ENCODE peak calls at places on chromosomes 13 and 19, in five cellular contexts. Y is IMR-90, M is transverse colon, P is endothelial cell of umbilical vein, E is Peyer's patch. A is an unnamed sample.

GRCh38 chr19:48715681-48716171 is 3.8 kb downstream of the MAMSTR start:
- DNase-seq in Y (no peak), P (no peak), M (peak), E (no peak), A (no peak)

GRCh38 chr19:16268676-16269319 is 55.8 kb upstream of the KLF2 start:
- DNase-seq in M (no peak), P (no peak), E (no peak), Y (no peak), A (no peak)

GRCh38 chr19:16013851-16014840 is 62.1 kb upstream of the TPM4 start:
- DNase-seq in M (no peak), E (peak), P (no peak), Y (no peak), A (peak)

GRCh38 chr13:50365683-50366391 is 350.6 kb downstream of the KCNRG start:
- DNase-seq in E (peak), P (peak), Y (no peak), M (peak), A (no peak)

GRCh38 chr19:11984986-11985385 is 20.1 kb downstream of the ZNF763 start:
- DNase-seq in E (no peak), M (no peak), Y (no peak), P (no peak), A (no peak)

GRCh38 chr13:39684531-39685137 is 29.2 kb downstream of the COG6 start:
- DNase-seq in P (peak), M (no peak), Y (peak), E (no peak), A (no peak)

GRCh38 chr13:49690133-49690989 is 925 bp downstream of the EBPL start:
- DNase-seq in Y (peak), P (peak), M (peak), E (no peak), A (no peak)

GRCh38 chr13:100630564-100630963 is 42.0 kb upstream of the GGACT start:
- DNase-seq in M (no peak), E (no peak), P (peak), Y (no peak), A (no peak)

GRCh38 chr13:111304041-111304544 is 16.3 kb upstream of the TEX29 start:
- DNase-seq in P (no peak), E (peak), Y (no peak), M (peak), A (no peak)

GRCh38 chr19:11505032-11505503 is 571 bp downstream of the ZNF653 start:
- DNase-seq in Y (peak), P (peak), M (peak), E (peak), A (peak)

GRCh38 chr19:55152017-55152416 is 3.0 kb upstream of the TNNT1 start:
- DNase-seq in E (no peak), P (no peak), M (no peak), Y (no peak), A (no peak)

GRCh38 chr19:33868076-33868735 is 71.5 kb downstream of the KCTD15 start:
- DNase-seq in E (no peak), Y (no peak), M (no peak), P (peak), A (peak)

GRCh38 chr19:15419413-15420025 is 731 bp upstream of the AKAP8L start:
- DNase-seq in P (no peak), M (no peak), Y (no peak), E (no peak), A (no peak)

GRCh38 chr13:44211286-44211685 is 162.3 kb upstream of the SERP2 start:
- DNase-seq in M (no peak), Y (no peak), P (no peak), E (no peak), A (no peak)

GRCh38 chr13:95264225-95264624 is 37.0 kb downstream of the ABCC4 start:
- DNase-seq in M (no peak), Y (no peak), E (no peak), P (no peak), A (no peak)

GRCh38 chr19:5339470-5339949 is 1.1 kb downstream of the PTPRS start:
- DNase-seq in Y (no peak), E (no peak), P (no peak), M (no peak), A (no peak)

GRCh38 chr13:113742445-113743120 is 16.4 kb upstream of the TMEM255B start:
- DNase-seq in P (no peak), M (no peak), Y (no peak), E (no peak), A (no peak)

GRCh38 chr19:17348700-17349099 is 11.3 kb downstream of the GTPBP3 start:
- DNase-seq in E (no peak), M (no peak), P (peak), Y (peak), A (no peak)

GRCh38 chr13:47549219-47549752 is 451.8 kb downstream of the SUCLA2 start:
- DNase-seq in Y (no peak), M (no peak), P (no peak), E (no peak), A (no peak)

GRCh38 chr19:10122066-10122465 is 2.4 kb upstream of the EIF3G start:
- DNase-seq in Y (peak), E (no peak), M (no peak), P (peak), A (no peak)

GRCh38 chr19:13734751-13735150 is 29.6 kb upstream of the MRI1 start:
- DNase-seq in E (no peak), Y (no peak), M (no peak), P (no peak), A (no peak)

GRCh38 chr19:19269952-19270694 is 3.0 kb downstream of the TM6SF2 start:
- DNase-seq in E (no peak), M (no peak), P (no peak), Y (no peak), A (no peak)
- TF ChIP-seq POLR2A in E (no peak), M (no peak), P (no peak), Y (no peak), A (no peak)

DNA sequence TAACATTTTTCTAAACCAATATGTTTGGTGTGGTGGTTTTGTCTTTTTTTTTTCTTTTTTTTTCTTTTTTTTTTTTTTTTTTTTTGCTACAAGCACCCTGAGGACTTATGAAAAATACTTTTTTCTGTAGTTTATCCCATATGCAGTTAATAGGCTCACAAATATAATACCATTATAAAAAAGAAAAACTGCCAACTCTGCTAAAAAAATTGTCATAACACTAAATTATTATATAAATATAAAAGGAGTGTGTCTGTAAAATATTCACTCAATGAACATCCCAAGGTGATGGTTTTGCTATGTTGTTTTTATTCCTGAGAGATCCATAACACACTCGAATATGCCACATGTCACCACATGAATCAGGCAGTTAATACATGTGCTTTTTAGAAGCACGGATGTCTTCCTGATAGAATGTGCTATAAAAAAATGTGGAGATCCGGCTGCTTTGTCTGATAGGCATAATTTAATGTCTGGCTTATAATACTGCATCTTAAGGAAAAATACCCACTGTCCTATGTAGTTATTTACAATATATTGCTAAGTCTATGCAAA is 110.7 kb upstream of the ZNF507 start:
- DNase-seq in E (no peak), M (no peak), Y (no peak), P (no peak), A (no peak)
- TF ChIP-seq POLR2A in E (no peak), M (no peak), Y (no peak), P (no peak), A (no peak)

DNA sequence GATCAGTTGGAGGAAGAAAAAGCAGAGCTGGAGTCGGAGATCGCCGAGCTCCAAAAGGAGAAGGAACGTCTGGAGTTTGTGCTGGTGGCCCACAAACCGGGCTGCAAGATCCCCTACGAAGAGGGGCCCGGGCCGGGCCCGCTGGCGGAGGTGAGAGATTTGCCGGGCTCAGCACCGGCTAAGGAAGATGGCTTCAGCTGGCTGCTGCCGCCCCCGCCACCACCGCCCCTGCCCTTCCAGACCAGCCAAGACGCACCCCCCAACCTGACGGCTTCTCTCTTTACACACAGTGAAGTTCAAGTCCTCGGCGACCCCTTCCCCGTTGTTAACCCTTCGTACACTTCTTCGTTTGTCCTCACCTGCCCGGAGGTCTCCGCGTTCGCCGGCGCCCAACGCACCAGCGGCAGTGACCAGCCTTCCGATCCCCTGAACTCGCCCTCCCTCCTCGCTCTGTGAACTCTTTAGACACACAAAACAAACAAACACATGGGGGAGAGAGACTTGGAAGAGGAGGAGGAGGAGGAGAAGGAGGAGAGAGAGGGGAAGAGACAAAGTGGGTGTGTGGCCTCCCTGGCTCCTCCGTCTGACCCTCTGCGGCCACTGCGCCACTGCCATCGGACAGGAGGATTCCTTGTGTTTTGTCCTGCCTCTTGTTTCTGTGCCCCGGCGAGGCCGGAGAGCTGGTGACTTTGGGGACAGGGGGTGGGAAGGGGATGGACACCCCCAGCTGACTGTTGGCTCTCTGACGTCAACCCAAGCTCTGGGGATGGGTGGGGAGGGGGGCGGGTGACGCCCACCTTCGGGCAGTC is 5.0 kb downstream of the FOSB start:
- DNase-seq in Y (no peak), M (no peak), E (no peak), P (no peak), A (no peak)
- TF ChIP-seq POLR2A in Y (no peak), M (no peak), E (no peak), P (no peak), A (no peak)

DNA sequence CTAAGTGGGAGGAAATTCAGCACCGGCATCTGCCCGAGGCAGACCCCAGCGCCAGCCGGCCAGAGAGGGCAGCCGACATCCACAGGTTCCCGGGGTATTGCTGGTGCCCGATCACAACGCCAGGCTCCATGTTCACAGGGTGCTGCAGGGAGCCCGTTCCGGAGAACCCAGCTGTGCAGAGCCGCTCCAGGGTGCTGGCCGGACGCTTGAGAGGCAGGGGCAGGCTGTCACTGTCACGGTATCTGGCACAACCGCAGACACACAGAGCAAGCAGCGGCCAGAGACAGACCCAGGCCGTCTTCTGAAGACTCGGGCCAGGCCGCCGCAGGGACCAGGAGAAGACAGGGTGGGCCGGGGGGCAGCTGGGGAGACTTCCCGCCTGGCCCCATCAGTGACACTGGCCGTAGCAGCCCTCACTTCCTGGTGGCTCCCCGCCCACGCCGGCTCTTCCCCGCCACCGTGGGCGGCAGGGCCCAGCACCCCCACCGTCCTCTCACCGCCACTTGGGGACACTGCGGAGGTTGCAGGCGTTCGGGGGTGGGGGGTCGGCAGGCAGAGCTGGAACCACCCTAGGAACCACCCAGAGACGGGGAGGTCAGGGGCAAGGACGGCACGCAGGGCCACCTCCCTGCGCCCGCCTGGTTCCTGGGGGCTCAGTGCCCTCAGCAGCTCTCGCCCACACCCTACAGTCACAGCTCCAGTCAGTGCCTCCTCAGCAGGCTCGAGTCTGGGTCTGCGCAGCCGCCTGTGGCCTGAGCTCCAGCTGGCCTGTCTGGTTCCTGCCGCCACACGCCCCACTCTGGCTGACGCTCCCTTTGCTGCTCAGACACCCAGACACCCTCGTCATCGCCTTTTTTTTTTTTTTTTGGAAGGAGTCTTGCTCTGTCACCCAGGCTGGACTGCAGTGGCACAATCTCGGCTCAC is 3.8 kb downstream of the RNF126 start:
- DNase-seq in M (peak), P (no peak), E (peak), Y (no peak), A (no peak)
- TF ChIP-seq POLR2A in M (no peak), P (no peak), E (no peak), Y (no peak), A (no peak)

DNA sequence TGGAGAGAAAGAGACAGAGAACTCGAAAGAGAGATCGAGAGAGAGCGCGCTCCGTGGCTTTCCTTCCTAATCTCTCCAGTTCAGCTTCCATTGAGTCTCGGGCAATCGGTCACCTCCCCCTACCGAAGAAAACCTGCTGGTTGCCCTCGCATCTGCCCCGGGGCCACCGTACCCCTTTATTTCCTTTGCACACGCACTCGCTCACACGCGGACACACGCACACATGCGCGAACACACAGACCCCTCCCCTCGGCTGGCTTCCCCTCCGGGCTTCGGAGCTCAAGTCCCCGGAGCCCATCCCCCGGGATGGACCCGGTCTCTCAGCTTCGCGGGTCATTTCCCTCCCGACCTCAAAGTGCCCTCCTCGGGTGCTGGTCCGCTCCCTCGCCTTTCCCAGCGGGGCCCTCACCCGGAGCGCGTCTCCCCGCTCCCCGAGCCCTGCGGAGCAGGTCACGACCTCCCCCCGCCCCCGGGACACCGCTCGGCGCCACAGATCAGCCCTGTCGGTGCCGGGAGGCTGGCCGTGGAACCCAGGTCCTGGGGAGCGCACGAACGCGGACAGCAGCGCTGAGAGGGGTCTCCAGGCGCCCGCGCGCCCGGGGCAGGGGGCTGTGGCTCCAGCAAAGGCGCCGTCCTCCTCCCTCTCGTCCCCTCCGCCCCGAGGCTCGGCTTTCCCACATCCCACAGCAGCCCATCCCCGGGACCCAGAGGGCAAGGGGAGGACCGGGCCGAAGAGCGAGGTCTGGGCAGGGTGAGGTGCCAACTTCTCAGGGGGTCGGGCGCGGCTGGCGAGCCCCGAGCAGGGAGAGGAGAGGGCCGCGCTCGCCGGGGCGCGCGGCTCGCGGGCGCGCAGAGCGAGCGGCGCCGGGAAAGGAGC is 1.8 kb downstream of the DACH1 start:
- DNase-seq in Y (no peak), P (peak), M (peak), E (peak), A (peak)
- TF ChIP-seq POLR2A in Y (no peak), P (no peak), M (no peak), E (no peak), A (no peak)

GRCh38 chr19:1269065-1269477 is at the start of gene CIRBP:
- DNase-seq in M (peak), P (peak), E (peak), Y (peak), A (peak)

GRCh38 chr19:1268392-1269064 is 604 bp upstream of the CIRBP start:
- DNase-seq in E (no peak), M (no peak), P (no peak), Y (no peak), A (no peak)

GRCh38 chr19:1270854-1271527 is 1.9 kb downstream of the CIRBP start:
- DNase-seq in Y (no peak), P (no peak), M (no peak), E (no peak), A (peak)

GRCh38 chr19:1270168-1270853 is 1.2 kb downstream of the CIRBP start:
- DNase-seq in Y (no peak), M (no peak), E (no peak), P (no peak), A (peak)

DNA sequence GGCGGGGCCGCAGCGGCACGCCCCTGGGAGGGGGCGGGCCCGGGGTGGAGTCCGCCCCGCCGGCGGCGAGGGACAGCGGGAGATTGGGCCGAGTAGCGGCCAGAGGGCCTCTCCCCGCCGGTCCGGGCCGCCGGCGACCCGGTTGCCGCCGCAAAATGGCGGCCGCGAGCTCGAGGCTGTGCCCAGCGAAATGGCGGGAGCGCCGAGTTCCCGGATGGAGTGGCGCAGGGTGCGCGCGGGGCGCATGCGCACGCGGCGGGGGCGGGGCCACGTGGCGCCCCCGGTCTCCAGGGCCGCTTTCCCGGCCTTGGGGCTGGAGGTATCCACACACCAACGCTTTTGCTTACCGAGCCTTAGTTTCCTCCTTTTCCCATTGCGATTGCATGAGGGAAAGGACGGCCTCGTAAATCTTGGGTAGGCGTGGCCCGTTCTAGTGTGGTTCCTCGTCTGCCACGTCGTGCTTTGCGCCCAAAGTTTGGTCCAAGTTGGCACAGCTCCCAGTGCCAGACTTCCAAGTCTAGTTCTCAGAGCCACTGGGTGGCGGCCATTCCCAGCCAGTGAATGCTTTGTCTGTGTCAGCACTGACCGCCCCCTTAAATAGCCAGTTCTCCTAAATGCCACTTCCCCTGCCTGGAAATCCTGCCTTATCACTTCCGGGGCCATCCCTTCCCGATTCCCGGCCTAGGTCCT is 491 bp downstream of the CIRBP start:
- DNase-seq in M (peak), E (peak), P (peak), Y (peak), A (peak)
- TF ChIP-seq POLR2A in M (no peak), E (peak), P (peak), Y (peak), A (no peak)

GRCh38 chr19:47377801-47378200 is 28.7 kb downstream of the DHX34 start:
- DNase-seq in Y (no peak), E (no peak), M (no peak), P (no peak), A (no peak)
- TF ChIP-seq POLR2A in Y (no peak), E (no peak), M (no peak), P (no peak), A (no peak)

GRCh38 chr19:3249408-3249807 is 24.9 kb downstream of the CELF5 start:
- DNase-seq in E (no peak), P (no peak), M (no peak), Y (no peak), A (no peak)
- TF ChIP-seq POLR2A in E (no peak), P (no peak), M (no peak), Y (no peak), A (no peak)

GRCh38 chr19:2785244-2786000 is at the start of gene THOP1:
- DNase-seq in P (peak), Y (peak), M (peak), E (peak), A (peak)
- TF ChIP-seq POLR2A in P (peak), Y (peak), M (peak), E (peak), A (no peak)

A was measured in lower leg skin.